ENCODE peak calls at places on chromosomes 5 and 9, in seven cellular contexts. Y is mucosa of gallbladder, P is endothelial cell, F is DMS153, H is HFF-Myc, V is transverse colon, N is chondrocyte. L is an unnamed sample.

GRCh38 chr5:82068723-82069122 is 96.9 kb downstream of the ATG10 start:
- DNase-seq in Y (no peak), H (no peak), F (no peak), N (no peak), P (no peak), V (no peak), L (no peak)

GRCh38 chr9:4832786-4833579 is 40.2 kb downstream of the RCL1 start:
- DNase-seq in P (no peak), H (peak; percentile 88), V (no peak), N (no peak), Y (no peak), F (no peak), L (peak; percentile 81)

GRCh38 chr5:142819816-142820215 is 49.6 kb downstream of the ARHGAP26 start:
- DNase-seq in N (no peak), Y (no peak), F (no peak), H (no peak), V (no peak), P (no peak), L (peak; percentile 21)

GRCh38 chr9:35518212-35518917 is 28.5 kb downstream of the RUSC2 start:
- DNase-seq in P (peak; percentile 33), F (no peak), Y (peak; percentile 79), V (no peak), N (no peak), H (peak; percentile 69), L (no peak)

GRCh38 chr9:138114501-138115245 is 237.1 kb downstream of the CACNA1B start:
- DNase-seq in Y (no peak), F (no peak), V (no peak), H (no peak), P (no peak), N (no peak), L (no peak)

GRCh38 chr9:85038061-85038460 is 368.5 kb downstream of the NTRK2 start:
- DNase-seq in P (no peak), Y (no peak), H (no peak), N (no peak), V (no peak), F (no peak), L (no peak)

GRCh38 chr9:131873891-131874440 is 134.1 kb upstream of the RAPGEF1 start:
- DNase-seq in Y (no peak), P (no peak), F (no peak), V (no peak), H (no peak), N (no peak), L (no peak)

GRCh38 chr9:135615666-135616620 is 23.4 kb downstream of the GLT6D1 start:
- DNase-seq in H (no peak), V (no peak), P (no peak), N (peak; percentile 85), Y (no peak), F (no peak), L (no peak)

GRCh38 chr9:108687360-108687981 is 168.3 kb downstream of the ACTL7B start:
- DNase-seq in P (no peak), H (no peak), Y (no peak), V (no peak), F (no peak), N (no peak), L (no peak)

GRCh38 chr5:141691286-141691866 is 9.3 kb upstream of the ARAP3 start:
- DNase-seq in H (no peak), Y (no peak), P (no peak), F (no peak), V (no peak), N (no peak), L (no peak)

GRCh38 chr9:113992994-113993393 is 85.1 kb downstream of the AMBP start:
- DNase-seq in F (no peak), V (no peak), N (no peak), Y (no peak), P (no peak), H (no peak), L (no peak)

GRCh38 chr9:124060844-124061605 is 49.5 kb downstream of the LHX2 start:
- DNase-seq in P (no peak), H (no peak), V (no peak), N (no peak), Y (no peak), F (no peak), L (no peak)

GRCh38 chr5:158785397-158785796 is 314.3 kb downstream of the EBF1 start:
- DNase-seq in F (no peak), V (no peak), N (no peak), H (no peak), Y (no peak), P (no peak), L (no peak)

GRCh38 chr9:107999890-108000289 is 510.3 kb upstream of the KLF4 start:
- DNase-seq in V (no peak), F (no peak), Y (no peak), N (no peak), P (no peak), H (no peak), L (no peak)

GRCh38 chr9:37029776-37030590 is 4.1 kb downstream of the PAX5 start:
- DNase-seq in F (no peak), Y (no peak), V (no peak), N (no peak), P (no peak), H (no peak), L (no peak)

GRCh38 chr5:131413605-131414559 is 150.0 kb downstream of the CDC42SE2 start:
- DNase-seq in F (no peak), H (peak; percentile 46), Y (no peak), N (no peak), P (no peak), V (no peak), L (no peak)

GRCh38 chr5:159430361-159431018 is 100.2 kb upstream of the IL12B start:
- DNase-seq in F (no peak), H (no peak), V (no peak), Y (no peak), N (no peak), P (no peak), L (no peak)

L was measured in brain pericyte.